ENCODE peak calls at places on chromosomes 4 and X, in eight cellular contexts. D is endodermal cell; U is lung; Y is prostate gland; O is CD8-positive, alpha-beta memory T cell; G is vagina; Z is H9; T is left ventricle myocardium inferior. V is an unnamed sample.

GRCh38 chr4:120853101-120853940 is 69.2 kb downstream of the PRDM5 start:
- DNase-seq in T (no peak), Y (no peak), G (no peak), Z (no peak), U (no peak), O (no peak), D (no peak), V (no peak)

GRCh38 chr4:62301500-62301899 is 1101.4 kb downstream of the ADGRL3 start:
- DNase-seq in U (no peak), T (no peak), O (no peak), D (no peak), Z (no peak), G (no peak), Y (no peak), V (no peak)

GRCh38 chr4:56671860-56672259 is 9.2 kb downstream of the HOPX start:
- DNase-seq in G (no peak), O (no peak), D (no peak), T (no peak), Z (no peak), U (no peak), Y (no peak), V (peak)

GRCh38 chr4:114383721-114384120 is 214.9 kb upstream of the UGT8 start:
- DNase-seq in U (no peak), Z (no peak), O (no peak), T (no peak), D (no peak), G (no peak), Y (no peak), V (peak)

GRCh38 chr4:172573899-172574298 is 594.7 kb upstream of the GALNT7 start:
- DNase-seq in U (no peak), G (no peak), Y (no peak), Z (no peak), O (no peak), D (no peak), T (no peak), V (no peak)

GRCh38 chr4:140176735-140177134 is 22.8 kb upstream of the MAML3 start:
- DNase-seq in G (no peak), O (no peak), T (no peak), Y (no peak), D (no peak), U (no peak), Z (no peak), V (no peak)

GRCh38 chr4:167196386-167196785 is 37.9 kb downstream of the SPOCK3 start:
- DNase-seq in Y (no peak), T (no peak), O (no peak), U (no peak), D (no peak), G (no peak), Z (no peak), V (no peak)

GRCh38 chr4:181971411-181971810 is 271.8 kb upstream of the TENM3 start:
- DNase-seq in D (no peak), T (no peak), U (no peak), G (no peak), Y (no peak), O (no peak), Z (no peak), V (no peak)

GRCh38 chr4:7306566-7306965 is 114.2 kb downstream of the SORCS2 start:
- DNase-seq in O (no peak), Y (no peak), Z (no peak), U (no peak), G (no peak), D (no peak), T (no peak), V (no peak)
- H3K27ac ChIP-seq in O (no peak), Y (no peak), Z (no peak), U (no peak), G (no peak), D (no peak), T (no peak), V (no peak)

GRCh38 chrX:139290310-139290709 is 240.2 kb upstream of the F9 start:
- DNase-seq in G (no peak), U (no peak), O (no peak), T (no peak), Y (no peak), Z (no peak), D (no peak), V (no peak)

GRCh38 chrX:139287155-139287924 is 243.2 kb upstream of the F9 start:
- DNase-seq in U (no peak), Y (no peak), Z (no peak), O (no peak), G (no peak), T (no peak), D (no peak), V (no peak)

DNA sequence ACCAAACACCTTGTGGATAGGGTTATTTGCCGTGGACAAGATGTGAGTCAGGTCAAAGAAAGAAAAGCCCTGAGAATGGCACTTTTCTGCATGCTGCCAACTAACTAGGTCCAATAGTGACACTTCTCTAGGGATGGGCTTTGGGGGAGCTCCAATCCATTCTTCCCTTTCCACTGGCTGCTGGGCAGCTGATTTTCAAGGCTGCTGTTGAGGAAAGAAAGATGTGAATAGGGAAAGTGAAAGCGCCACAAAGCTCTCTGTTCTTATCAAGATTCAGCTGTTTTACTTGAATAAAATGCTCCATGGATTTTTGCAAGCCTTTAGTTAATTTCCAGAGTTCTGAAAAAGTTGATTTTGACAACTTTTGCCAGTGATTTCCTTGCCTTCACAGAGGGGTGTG is 244.2 kb upstream of the F9 start:
- DNase-seq in G (no peak), U (no peak), Y (no peak), O (no peak), D (no peak), T (no peak), Z (no peak), V (no peak)
- H3K27ac ChIP-seq in G (no peak), U (no peak), Y (no peak), O (no peak), D (no peak), T (no peak), Z (no peak), V (no peak)

DNA sequence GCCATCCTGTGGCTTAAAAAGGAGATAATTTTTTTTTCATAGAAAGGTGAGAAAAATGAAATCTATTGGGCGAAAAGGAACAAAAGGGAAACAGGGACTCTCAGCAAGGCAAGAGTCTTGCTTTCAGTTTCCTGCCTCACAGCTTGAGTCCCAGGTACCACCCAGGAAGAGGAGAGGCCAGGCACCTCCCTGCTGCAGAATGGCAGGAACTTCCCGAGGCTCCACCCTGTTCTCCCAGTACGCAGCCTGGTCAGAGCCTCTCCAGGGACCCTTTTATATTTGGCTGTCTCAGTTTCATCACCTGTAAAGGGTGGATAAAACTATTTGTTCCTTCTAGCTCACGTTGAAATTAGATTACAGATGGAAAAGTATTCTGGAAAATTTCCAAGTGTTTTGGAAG is 33.8 kb downstream of the UCHL1 start:
- DNase-seq in U (peak), D (no peak), Z (no peak), T (peak), Y (no peak), G (no peak), O (no peak), V (no peak)
- H3K27ac ChIP-seq in U (no peak), D (no peak), Z (no peak), T (peak), Y (no peak), G (no peak), O (no peak), V (no peak)

GRCh38 chr4:52192697-52193096 is 141.6 kb downstream of the SPATA18 start:
- DNase-seq in Y (no peak), O (no peak), Z (no peak), T (no peak), U (no peak), G (no peak), D (no peak), V (no peak)
- H3K27ac ChIP-seq in Y (no peak), O (no peak), Z (no peak), T (peak), U (no peak), G (no peak), D (no peak), V (no peak)

GRCh38 chrX:129773649-129774458 is 5.9 kb upstream of the SASH3 start:
- DNase-seq in T (no peak), D (no peak), Z (no peak), G (no peak), O (no peak), Y (no peak), U (no peak), V (no peak)

GRCh38 chrX:129772796-129773431 is 6.8 kb upstream of the SASH3 start:
- DNase-seq in G (no peak), Z (no peak), T (peak), U (peak), O (no peak), D (no peak), Y (no peak), V (no peak)

GRCh38 chrX:129769467-129770154 is 10.1 kb upstream of the SASH3 start:
- DNase-seq in D (no peak), O (peak), Z (no peak), Y (no peak), U (no peak), T (no peak), G (no peak), V (no peak)

GRCh38 chrX:129768586-129769466 is 10.9 kb upstream of the SASH3 start:
- DNase-seq in D (no peak), G (no peak), Y (no peak), O (no peak), U (no peak), Z (no peak), T (no peak), V (no peak)

GRCh38 chrX:129771266-129771995 is 8.3 kb upstream of the SASH3 start:
- DNase-seq in Z (no peak), D (no peak), O (peak), T (no peak), Y (no peak), U (no peak), G (no peak), V (no peak)
- H3K27ac ChIP-seq in Z (no peak), D (no peak), O (no peak), T (no peak), Y (no peak), U (no peak), G (no peak), V (no peak)